ENCODE peak calls at places on chromosome 12, in four cellular contexts. S, J, W and L are unnamed samples.

GRCh38 chr12:30994274-30994673 is 67.7 kb downstream of the TSPAN11 start:
- DNase-seq in W (no peak), J (no peak), S (no peak), L (no peak)

GRCh38 chr12:43444940-43445564 is 107.0 kb downstream of the ADAMTS20 start:
- DNase-seq in J (peak; percentile 39), S (peak; percentile 4), W (peak; percentile 4), L (peak; percentile 17)

GRCh38 chr12:52006726-52007157 is at the start of gene TAMALIN:
- DNase-seq in J (no peak), W (no peak), S (no peak), L (no peak)

GRCh38 chr12:19190292-19191031 is 60.9 kb downstream of the PLEKHA5 start:
- DNase-seq in S (no peak), W (no peak), J (no peak), L (no peak)

GRCh38 chr12:130593056-130593455 is 123.0 kb downstream of the RIMBP2 start:
- DNase-seq in S (no peak), J (no peak), W (no peak), L (no peak)

GRCh38 chr12:66188584-66189475 is at the start of gene IRAK3:
- DNase-seq in J (no peak), W (no peak), S (no peak), L (no peak)

GRCh38 chr12:56878010-56878339 is 56.2 kb downstream of the SDR9C7 start:
- DNase-seq in J (peak; percentile 86), W (no peak), S (peak; percentile 70), L (no peak)

GRCh38 chr12:130120012-130120805 is 42.1 kb upstream of the FZD10 start:
- DNase-seq in J (no peak), S (no peak), W (no peak), L (no peak)

GRCh38 chr12:117837737-117838050 is 131.1 kb downstream of the KSR2 start:
- DNase-seq in W (no peak), J (no peak), S (no peak), L (no peak)

GRCh38 chr12:117844114-117844513 is 124.7 kb downstream of the KSR2 start:
- DNase-seq in W (no peak), S (no peak), J (no peak), L (no peak)

GRCh38 chr12:117845271-117845904 is 123.4 kb downstream of the KSR2 start:
- DNase-seq in W (no peak), J (no peak), S (no peak), L (no peak)

GRCh38 chr12:117842630-117843029 is 126.2 kb downstream of the KSR2 start:
- DNase-seq in J (no peak), S (no peak), W (no peak), L (no peak)

DNA sequence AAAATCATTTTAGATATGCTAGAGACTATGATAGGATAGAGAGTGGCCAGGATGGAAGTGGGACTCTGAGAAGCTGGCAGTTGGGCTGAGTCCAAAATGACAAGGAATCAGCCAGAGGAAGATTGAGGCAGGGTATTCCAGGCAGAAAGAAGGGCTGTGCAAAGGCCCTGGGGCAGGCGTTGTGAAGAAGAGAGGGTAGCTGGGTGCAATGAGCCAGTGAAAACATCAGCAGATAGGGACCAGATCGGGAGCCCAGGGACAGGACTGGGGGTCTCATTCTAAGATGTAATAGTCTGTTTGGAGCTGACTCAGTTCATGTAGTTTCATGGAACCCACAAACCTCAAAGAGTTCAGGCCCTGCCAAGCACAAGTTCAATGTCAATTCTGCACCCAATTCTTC is 126.6 kb downstream of the KSR2 start:
- DNase-seq in J (no peak), S (no peak), W (no peak), L (no peak)
- TF ChIP-seq FOXK2 in J (no peak), S (no peak), W (no peak), L (no peak)

GRCh38 chr12:120774169-120774916 is 48.7 kb downstream of the ACADS start:
- DNase-seq in W (no peak), J (no peak), S (no peak), L (no peak)
- TF ChIP-seq TARDBP in W (no peak), J (no peak), S (no peak), L (no peak)

DNA sequence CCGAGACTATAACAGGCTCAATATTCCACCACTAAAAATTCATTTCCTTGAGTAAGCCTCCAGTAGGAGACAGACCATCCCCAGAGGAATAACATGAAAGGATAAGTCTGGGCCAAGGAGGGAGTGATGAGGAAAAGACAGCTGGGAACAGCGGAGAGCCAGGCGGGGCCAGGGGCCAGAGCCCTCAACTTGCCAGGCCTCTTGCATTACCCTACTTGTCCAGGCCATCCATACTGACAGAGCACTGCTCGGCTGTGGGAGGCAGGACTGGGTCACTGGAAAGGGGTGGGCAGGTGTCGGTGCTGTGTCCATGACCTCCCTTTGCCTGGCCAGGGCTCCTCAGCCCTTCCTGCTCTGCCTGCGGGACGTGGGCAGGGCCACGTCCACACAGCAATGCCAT is 8.6 kb upstream of the FAIM2 start:
- DNase-seq in J (no peak), S (no peak), W (no peak), L (no peak)
- TF ChIP-seq FOXK2 in J (no peak), S (no peak), W (no peak), L (no peak)

GRCh38 chr12:114293571-114294302 is 112.2 kb downstream of the TBX5 start:
- DNase-seq in W (no peak), S (no peak), J (no peak), L (no peak)
- TF ChIP-seq TARDBP in W (no peak), S (no peak), J (no peak), L (no peak)

DNA sequence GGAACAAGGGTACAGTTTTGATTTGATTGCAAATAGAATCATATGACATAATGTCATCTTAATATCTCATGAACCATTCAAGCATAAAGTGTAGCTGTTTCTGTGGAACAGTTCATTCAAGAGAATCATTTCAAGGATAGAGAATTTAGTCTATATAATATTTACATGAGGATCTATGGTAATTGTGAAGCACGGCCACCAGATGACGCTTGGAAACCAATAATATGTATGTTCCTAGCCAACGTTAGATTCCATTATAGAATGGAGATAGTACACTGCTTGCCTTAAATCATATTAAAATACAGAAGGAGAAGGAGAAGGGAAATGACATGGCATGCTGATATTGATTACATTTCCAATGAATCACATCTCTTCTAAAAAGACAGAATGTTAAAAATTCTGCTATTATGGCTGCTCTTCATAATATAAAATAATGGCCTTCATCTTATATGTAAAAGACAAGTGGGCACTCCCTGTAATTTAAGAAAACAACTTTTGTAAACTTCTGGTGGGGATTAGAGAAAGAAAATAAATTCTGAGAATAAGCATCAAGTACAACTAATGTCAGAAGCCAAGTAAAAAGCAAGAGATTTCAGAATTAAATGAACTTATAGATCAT is 351.0 kb downstream of the NAV3 start:
- DNase-seq in W (no peak), J (peak; percentile 2), S (no peak), L (peak; percentile 14)
- TF ChIP-seq FOXK2 in W (no peak), J (no peak), S (no peak), L (no peak)

GRCh38 chr12:104866286-104866685 is 91.8 kb downstream of the SLC41A2 start:
- DNase-seq in J (no peak), S (no peak), W (no peak), L (no peak)
- TF ChIP-seq TARDBP in J (no peak), S (no peak), W (no peak), L (no peak)

GRCh38 chr12:27821259-27821973 is 41.4 kb upstream of the MANSC4 start:
- DNase-seq in J (peak; percentile 67), S (peak; percentile 65), W (peak; percentile 48), L (peak; percentile 71)
- TF ChIP-seq FOXK2 in J (no peak), S (no peak), W (no peak), L (no peak)

GRCh38 chr12:88562151-88562550 is 18.1 kb downstream of the KITLG start:
- DNase-seq in S (no peak), J (no peak), W (no peak), L (no peak)
- TF ChIP-seq TARDBP in S (no peak), J (no peak), W (no peak), L (no peak)

DNA sequence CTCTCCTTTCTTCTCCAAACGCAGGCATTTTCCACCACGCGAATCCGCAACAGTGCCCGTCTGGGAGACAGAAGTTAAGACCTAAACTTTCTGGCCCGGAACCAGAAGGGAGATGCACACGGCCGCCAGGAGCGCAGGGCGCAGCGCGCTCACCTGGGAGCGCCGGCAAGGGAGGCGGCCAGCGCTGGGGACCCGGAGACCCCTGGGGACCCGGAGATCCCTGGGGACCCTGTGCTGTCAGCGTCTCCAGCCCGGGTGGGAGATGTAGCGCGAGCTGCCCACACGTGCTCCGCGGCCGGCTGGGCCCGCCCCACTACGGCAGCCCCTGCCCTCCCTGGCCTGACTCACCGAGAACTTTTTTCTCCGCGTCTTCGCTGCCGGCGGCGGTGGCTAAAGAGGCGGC is 620 bp downstream of the YBX3 start:
- DNase-seq in S (peak; percentile 51), J (peak; percentile 19), W (no peak), L (peak; percentile 35)
- TF ChIP-seq FOXK2 in S (no peak), J (no peak), W (no peak), L (no peak)

DNA sequence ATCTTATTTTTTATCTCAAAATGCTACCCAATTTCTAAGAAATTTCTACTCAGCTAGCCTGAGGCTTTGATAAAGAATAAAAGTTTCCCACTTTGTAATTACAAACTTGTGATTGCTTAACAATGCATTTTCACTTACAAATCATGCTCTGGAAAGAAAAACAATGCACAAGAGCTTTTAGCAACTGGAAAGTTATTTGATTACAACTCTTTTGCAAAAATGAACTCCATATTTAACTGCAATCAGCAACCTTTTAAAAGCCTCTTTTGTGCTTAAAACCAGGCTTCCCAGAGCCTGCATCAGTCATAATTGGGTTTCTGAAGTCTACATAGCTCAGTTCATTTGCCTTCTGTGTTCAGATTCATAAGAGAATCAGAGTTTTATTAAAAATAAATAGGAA is 395.2 kb downstream of the PAWR start:
- DNase-seq in W (no peak), S (no peak), J (no peak), L (no peak)
- TF ChIP-seq TARDBP in W (no peak), S (no peak), J (no peak), L (no peak)